ENCODE peak calls at places on chromosomes 11 and 22, in five cellular contexts. N is trophoblast cell, P is ovary, Y is Peyer's patch, U is fibroblast of lung. R is an unnamed sample.
A peak's percentile ranks its signal among the peaks of the same experiment; 100 is the strongest.

GRCh38 chr22:38074181-38075104 is 9.5 kb downstream of the SLC16A8 start:
- DNase-seq in N (peak; percentile 41), P (no peak), Y (no peak), U (peak; percentile 40), R (no peak)

GRCh38 chr11:72860592-72860991 is 46.4 kb downstream of the ATG16L2 start:
- DNase-seq in N (no peak), P (no peak), Y (no peak), U (no peak), R (peak; percentile 20)

GRCh38 chr11:63489879-63490278 is 1.1 kb downstream of the PLAAT5 start:
- DNase-seq in N (no peak), P (no peak), Y (no peak), U (peak; percentile 33), R (no peak)

GRCh38 chr11:63916837-63917684 is at the start of gene RCOR2:
- DNase-seq in N (peak; percentile 87), P (peak; percentile 82), Y (peak; percentile 77), U (peak; percentile 90), R (peak; percentile 37)

GRCh38 chr11:68057807-68058206 is 19.0 kb downstream of the TCIRG1 start:
- DNase-seq in N (no peak), P (no peak), Y (no peak), U (no peak), R (no peak)

GRCh38 chr11:119044708-119045107 is 12.3 kb downstream of the HYOU1 start:
- DNase-seq in N (no peak), P (no peak), Y (no peak), U (no peak), R (no peak)

GRCh38 chr11:86773009-86773408 is 27.3 kb upstream of the PRSS23 start:
- DNase-seq in N (no peak), P (no peak), Y (no peak), U (no peak), R (no peak)

GRCh38 chr11:132033051-132033450 is 662.6 kb downstream of the NTM start:
- DNase-seq in N (no peak), P (no peak), Y (no peak), U (no peak), R (no peak)

GRCh38 chr11:73047773-73048371 is 94.2 kb downstream of the FCHSD2 start:
- DNase-seq in N (no peak), P (no peak), Y (no peak), U (no peak), R (peak; percentile 15)

GRCh38 chr22:49099496-49100124 is 728.1 kb downstream of the BRD1 start:
- DNase-seq in N (peak; percentile 14), P (no peak), Y (peak; percentile 22), U (no peak), R (no peak)

GRCh38 chr11:118896921-118897591 is 13.4 kb downstream of the CXCR5 start:
- DNase-seq in N (no peak), P (no peak), Y (no peak), U (no peak), R (no peak)

GRCh38 chr11:116861539-116861938 is 24.1 kb upstream of the APOA1 start:
- DNase-seq in N (no peak), P (no peak), Y (no peak), U (no peak), R (peak; percentile 87)

GRCh38 chr11:47524200-47524874 is 28.6 kb downstream of the CELF1 start:
- DNase-seq in N (no peak), P (no peak), Y (no peak), U (no peak), R (peak; percentile 43)

GRCh38 chr11:62418136-62418535 is 697 bp upstream of the SCGB1A1 start:
- DNase-seq in N (no peak), P (peak; percentile 33), Y (no peak), U (no peak), R (no peak)

GRCh38 chr22:36671398-36671797 is 32.2 kb downstream of the CACNG2 start:
- DNase-seq in N (no peak), P (no peak), Y (no peak), U (no peak), R (no peak)

GRCh38 chr11:68215087-68215445 is 2.0 kb upstream of the KMT5B start:
- DNase-seq in N (no peak), P (no peak), Y (no peak), U (no peak), R (no peak)

GRCh38 chr11:57424137-57424801 is 2.7 kb downstream of the SLC43A3 start:
- DNase-seq in N (no peak), P (no peak), Y (no peak), U (no peak), R (no peak)
- H3K4me3 ChIP-seq in N (no peak overlapping the region), P (no peak overlapping the region), Y (no peak overlapping the region), U (no peak overlapping the region), R (no peak overlapping the region)

GRCh38 chr22:50260434-50260800 is 1.1 kb downstream of the MAPK12 start:
- DNase-seq in N (no peak), P (no peak), Y (no peak), U (no peak), R (no peak)

GRCh38 chr22:50257451-50258360 is 3.8 kb downstream of the MAPK12 start:
- DNase-seq in N (no peak), P (no peak), Y (no peak), U (no peak), R (no peak)

GRCh38 chr22:50256936-50257440 is 4.5 kb downstream of the MAPK12 start:
- DNase-seq in N (no peak), P (no peak), Y (no peak), U (no peak), R (no peak)

GRCh38 chr22:50259302-50259701 is 2.2 kb downstream of the MAPK12 start:
- DNase-seq in N (no peak), P (no peak), Y (no peak), U (no peak), R (no peak)

GRCh38 chr22:50258361-50259292 is 2.9 kb downstream of the MAPK12 start:
- DNase-seq in N (no peak), P (no peak), Y (no peak), U (no peak), R (no peak)
- H3K27me3 ChIP-seq in N (peaks cover 9% of the 10 kb centered on the region), P (no peaks in the 10 kb centered on the region), Y (no peaks in the 10 kb centered on the region), U (no peaks in the 10 kb centered on the region), R (no peaks in the 10 kb centered on the region)

GRCh38 chr22:26673485-26673884 is 16.1 kb downstream of the MIAT start:
- DNase-seq in N (no peak), P (no peak), Y (no peak), U (peak; percentile 12), R (peak; percentile 97)

GRCh38 chr22:26672590-26673468 is 15.4 kb downstream of the MIAT start:
- DNase-seq in N (peak; percentile 82), P (peak; percentile 92), Y (peak; percentile 93), U (peak; percentile 96), R (peak; percentile 81)

GRCh38 chr22:26675687-26676273 is 18.4 kb downstream of the MIAT start:
- DNase-seq in N (no peak), P (no peak), Y (no peak), U (no peak), R (no peak)

GRCh38 chr22:26672060-26672471 is 14.7 kb downstream of the MIAT start:
- DNase-seq in N (no peak), P (peak; percentile 26), Y (no peak), U (no peak), R (no peak)

DNA sequence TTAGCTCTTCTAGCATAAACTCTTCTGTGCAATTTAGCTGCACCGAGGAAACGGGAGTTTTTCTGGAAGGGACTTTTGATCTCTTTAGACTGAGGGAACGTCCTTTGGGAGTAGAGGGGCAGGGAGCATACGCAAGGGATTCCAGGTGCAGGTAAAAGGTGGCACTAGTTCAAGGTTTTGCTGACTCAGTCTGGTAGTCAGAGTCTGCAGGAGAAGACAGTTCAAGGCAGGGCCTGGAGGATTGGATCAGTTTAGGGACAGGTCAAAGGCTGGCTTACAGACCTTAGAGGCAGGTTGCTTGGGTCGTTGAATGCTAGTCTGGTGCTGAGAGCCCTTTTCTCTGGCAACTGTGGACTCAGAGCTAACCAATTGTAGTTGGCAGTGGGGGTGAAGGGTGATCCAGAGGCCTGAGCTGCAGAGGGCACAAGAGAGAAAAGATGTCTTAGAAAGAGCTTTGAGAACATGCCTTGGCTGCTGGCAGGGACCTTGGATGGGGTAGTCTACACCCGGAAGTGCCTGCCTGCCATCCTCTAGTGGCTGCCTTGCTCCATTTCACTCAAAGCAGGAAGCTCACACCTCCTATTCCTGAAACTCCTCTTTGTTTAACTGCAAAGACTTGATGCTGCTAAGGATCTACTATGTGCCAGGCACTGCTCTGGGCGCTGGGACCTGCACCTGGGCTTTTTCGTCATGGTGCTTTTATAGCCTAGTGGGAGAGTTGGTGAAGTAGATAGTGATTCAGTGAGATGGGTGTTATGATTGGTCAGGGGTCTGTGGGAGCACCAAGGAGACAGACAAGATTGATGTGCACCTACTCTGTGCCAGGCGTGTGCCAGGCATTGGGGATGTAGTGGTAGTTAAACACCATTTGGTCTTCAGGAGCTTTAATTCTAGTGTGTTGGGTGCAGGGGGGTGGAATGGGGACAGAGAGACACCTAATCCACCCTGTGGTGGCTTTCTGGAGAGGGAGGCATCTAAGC is 17.1 kb downstream of the MIAT start:
- DNase-seq in N (no peak), P (no peak), Y (no peak), U (no peak), R (peak; percentile 41)
- H3K4me3 ChIP-seq in N (no peak overlapping the region), P (no peak overlapping the region), Y (peak overlapping the region; percentile 54), U (no peak overlapping the region), R (no peak overlapping the region)

GRCh38 chr11:16605971-16606783 is 132.3 kb upstream of the C11orf58 start:
- DNase-seq in N (peak; percentile 87), P (peak; percentile 76), Y (peak; percentile 93), U (peak; percentile 94), R (peak; percentile 89)
- H3K27me3 ChIP-seq in N (peaks cover 62% of the 10 kb centered on the region), P (no peaks in the 10 kb centered on the region), Y (no peaks in the 10 kb centered on the region), U (peaks cover 6% of the 10 kb centered on the region), R (peaks cover 2% of the 10 kb centered on the region)

DNA sequence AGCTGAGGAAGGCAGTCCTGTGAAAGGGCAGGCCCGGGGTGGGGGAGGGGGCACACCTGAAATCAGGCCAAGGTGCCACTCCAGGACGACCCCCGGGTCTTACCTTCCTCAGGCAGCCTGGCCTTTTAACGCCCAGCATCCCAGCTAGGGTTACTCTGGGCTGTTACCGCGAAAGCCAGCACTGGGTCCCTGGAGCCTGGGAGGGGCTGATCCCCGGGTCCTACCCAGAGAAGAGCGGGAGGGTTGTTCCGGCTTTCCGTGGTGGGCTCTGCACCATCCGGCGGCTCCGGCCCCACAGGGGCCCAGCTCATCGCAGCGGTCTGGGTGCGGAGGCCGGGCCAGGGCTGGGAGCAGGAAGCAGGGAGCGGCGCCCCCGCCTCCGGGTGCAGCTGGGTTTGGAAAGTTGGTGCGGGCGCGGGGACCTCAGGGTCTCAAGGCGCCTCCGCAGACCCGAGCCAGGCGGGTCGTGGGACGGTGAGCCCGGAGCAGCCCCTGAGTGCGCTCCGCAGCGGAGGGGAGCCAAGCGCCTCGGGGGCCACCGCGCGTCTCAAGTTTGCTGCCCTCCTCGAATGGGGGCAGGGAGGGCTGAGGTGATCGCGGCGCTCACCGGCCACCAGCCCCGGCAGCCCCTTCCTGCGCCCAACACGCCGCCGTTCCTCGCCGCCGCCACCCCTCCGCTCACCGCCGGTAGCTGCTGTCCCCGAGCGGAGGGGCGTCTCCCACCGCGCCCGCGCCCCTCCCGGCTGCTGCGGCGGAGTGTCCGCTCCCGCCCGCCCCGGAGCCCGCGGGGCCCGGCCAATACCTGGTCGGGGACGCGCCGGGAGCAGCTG is 831 bp downstream of the CHST1 start:
- DNase-seq in N (no peak), P (no peak), Y (no peak), U (no peak), R (no peak)
- H3K4me3 ChIP-seq in N (peak overlapping the region; percentile 68), P (peak overlapping the region; percentile 54), Y (peak overlapping the region; percentile 30), U (no peak overlapping the region), R (peak overlapping the region; percentile 35)

R was measured in bronchial epithelial cell.